ENCODE peak calls at places on chromosomes 6 and 20, in ten cellular contexts. P, B, F, I, S, Z, G, Q, H and D are unnamed samples.

GRCh38 chr20:2875690-2876203 is 2.5 kb downstream of the PTPRA start:
- DNase-seq in P (no peak), B (no peak), F (no peak), I (no peak), S (no peak), Z (no peak), G (no peak), Q (no peak), H (no peak), D (peak)

GRCh38 chr20:33521461-33521860 is 31.6 kb downstream of the CBFA2T2 start:
- DNase-seq in P (no peak), B (no peak), F (no peak), I (no peak), S (no peak), Z (no peak), G (no peak), Q (no peak), H (no peak), D (no peak)

GRCh38 chr6:34169897-34170296 is 24.0 kb upstream of the GRM4 start:
- DNase-seq in P (no peak), B (no peak), F (no peak), I (no peak), S (no peak), Z (no peak), G (no peak), Q (no peak), H (no peak), D (no peak)

GRCh38 chr20:44092551-44093248 is 94.3 kb downstream of the JPH2 start:
- DNase-seq in P (peak), B (no peak), F (no peak), I (no peak), S (peak), Z (peak), G (peak), Q (no peak), H (no peak), D (no peak)

GRCh38 chr6:21522773-21523490 is 70.6 kb upstream of the SOX4 start:
- DNase-seq in P (no peak), B (no peak), F (no peak), I (no peak), S (no peak), Z (no peak), G (no peak), Q (no peak), H (no peak), D (no peak)

GRCh38 chr6:148146717-148147116 is 195.9 kb upstream of the SASH1 start:
- DNase-seq in P (peak), B (no peak), F (no peak), I (no peak), S (peak), Z (no peak), G (no peak), Q (no peak), H (no peak), D (no peak)

GRCh38 chr6:131136021-131136847 is 967 bp downstream of the AKAP7 start:
- DNase-seq in P (no peak), B (no peak), F (no peak), I (no peak), S (peak), Z (peak), G (peak), Q (no peak), H (peak), D (no peak)

GRCh38 chr20:36391955-36392354 is 85.8 kb downstream of the DLGAP4 start:
- DNase-seq in P (no peak), B (no peak), F (no peak), I (no peak), S (no peak), Z (no peak), G (no peak), Q (no peak), H (no peak), D (no peak)

GRCh38 chr6:30364591-30364990 is 19.6 kb downstream of the RPP21 start:
- DNase-seq in P (peak), B (no peak), F (no peak), I (no peak), S (no peak), Z (no peak), G (no peak), Q (no peak), H (no peak), D (no peak)
- TF ChIP-seq CTCF in P (peak), B (peak), F (no peak), I (no peak), S (no peak), Z (no peak), G (no peak), Q (no peak), H (no peak), D (no peak)

GRCh38 chr6:83890520-83890919 is 31.0 kb downstream of the CYB5R4 start:
- DNase-seq in P (no peak), B (no peak), F (no peak), I (no peak), S (no peak), Z (no peak), G (no peak), Q (no peak), H (no peak), D (no peak)

GRCh38 chr6:83889625-83890024 is 30.1 kb downstream of the CYB5R4 start:
- DNase-seq in P (no peak), B (no peak), F (no peak), I (no peak), S (no peak), Z (no peak), G (no peak), Q (no peak), H (no peak), D (no peak)

GRCh38 chr6:83891586-83891985 is 32.1 kb downstream of the CYB5R4 start:
- DNase-seq in P (no peak), B (no peak), F (no peak), I (no peak), S (no peak), Z (no peak), G (no peak), Q (no peak), H (no peak), D (no peak)

DNA sequence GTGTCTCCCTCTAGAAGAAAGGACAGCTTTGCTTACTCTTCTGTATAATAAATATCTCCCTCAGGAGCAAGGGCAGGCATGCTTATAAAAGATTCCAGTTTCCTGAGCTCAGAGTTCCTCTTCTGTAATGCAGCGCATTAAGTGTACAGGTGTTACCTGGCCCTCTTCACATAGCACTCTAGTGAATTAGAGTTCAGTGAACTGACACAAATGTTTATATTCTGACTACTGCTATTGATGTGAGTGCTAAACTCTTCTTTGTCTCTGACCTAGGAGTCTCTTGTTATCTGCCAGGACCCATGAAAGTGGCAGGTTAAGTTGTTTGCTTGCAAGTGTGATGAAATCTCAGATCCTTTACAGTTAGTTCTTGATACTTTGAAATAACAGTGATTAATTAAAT is 33.5 kb downstream of the CYB5R4 start:
- DNase-seq in P (no peak), B (no peak), F (no peak), I (no peak), S (no peak), Z (no peak), G (no peak), Q (no peak), H (no peak), D (no peak)
- TF ChIP-seq CTCF in P (no peak), B (no peak), F (no peak), I (no peak), S (no peak), Z (no peak), G (no peak), Q (no peak), H (no peak), D (no peak)

GRCh38 chr6:95545691-95546090 is 31.6 kb upstream of the MANEA start:
- DNase-seq in P (no peak), B (no peak), F (no peak), I (no peak), S (no peak), Z (no peak), G (no peak), Q (no peak), H (no peak), D (no peak)

GRCh38 chr6:95545226-95545625 is 32.1 kb upstream of the MANEA start:
- DNase-seq in P (no peak), B (no peak), F (no peak), I (no peak), S (peak), Z (no peak), G (no peak), Q (no peak), H (peak), D (no peak)

GRCh38 chr6:95544517-95545225 is 32.7 kb upstream of the MANEA start:
- DNase-seq in P (no peak), B (no peak), F (no peak), I (no peak), S (no peak), Z (no peak), G (no peak), Q (no peak), H (no peak), D (no peak)

GRCh38 chr6:95547043-95547442 is 30.3 kb upstream of the MANEA start:
- DNase-seq in P (no peak), B (no peak), F (no peak), I (no peak), S (no peak), Z (no peak), G (no peak), Q (no peak), H (no peak), D (no peak)

GRCh38 chr6:95543798-95544197 is 33.5 kb upstream of the MANEA start:
- DNase-seq in P (no peak), B (no peak), F (no peak), I (no peak), S (no peak), Z (no peak), G (no peak), Q (no peak), H (no peak), D (no peak)
- TF ChIP-seq CTCF in P (no peak), B (no peak), F (no peak), I (peak), S (no peak), Z (no peak), G (no peak), Q (no peak), H (no peak), D (no peak)

DNA sequence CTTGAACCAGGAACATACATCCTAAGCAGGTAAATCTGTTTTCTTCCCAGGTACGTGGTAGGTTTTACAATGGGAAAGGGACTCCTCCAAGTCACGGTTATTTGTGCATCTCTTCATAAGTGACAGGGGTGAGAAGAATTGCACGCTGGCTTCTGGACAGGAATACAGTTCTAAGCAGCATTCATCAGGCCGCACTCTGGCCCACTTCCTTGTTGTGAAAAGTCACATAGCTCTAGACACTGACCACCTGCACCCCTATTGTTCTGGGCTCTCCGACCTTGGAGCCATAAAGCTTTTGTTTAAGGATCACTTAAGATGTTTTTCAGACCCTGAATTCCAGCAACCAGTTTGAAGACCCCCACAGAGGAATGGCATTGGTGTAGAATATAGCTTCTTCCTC is 31.4 kb downstream of the RAMACL start:
- DNase-seq in P (no peak), B (no peak), F (no peak), I (no peak), S (no peak), Z (no peak), G (no peak), Q (no peak), H (no peak), D (no peak)
- TF ChIP-seq CTCF in P (no peak), B (no peak), F (no peak), I (no peak), S (no peak), Z (no peak), G (no peak), Q (no peak), H (no peak), D (no peak)

GRCh38 chr6:47009583-47009982 is 32.5 kb downstream of the ADGRF1 start:
- DNase-seq in P (no peak), B (no peak), F (no peak), I (no peak), S (peak), Z (no peak), G (no peak), Q (no peak), H (no peak), D (no peak)
- TF ChIP-seq CTCF in P (no peak), B (no peak), F (no peak), I (peak), S (no peak), Z (no peak), G (no peak), Q (no peak), H (no peak), D (no peak)